ENCODE peak calls at places on chromosome 22, in four cellular contexts. One of them, this sample, is unnamed.

GRCh38 chr22:46830001-46830715 is 67.7 kb downstream of the TBC1D22A start:
- DNase-seq in kidney: no peak
- DNase-seq in tibial nerve: peak; percentile 52
- DNase-seq in body of pancreas: no peak
- DNase-seq in this sample: no peak

GRCh38 chr22:26763633-26764295 is 106.4 kb downstream of the MIAT start:
- DNase-seq in kidney: no peak
- DNase-seq in tibial nerve: peak; percentile 11
- DNase-seq in body of pancreas: no peak
- DNase-seq in this sample: no peak

GRCh38 chr22:45240810-45241631 is at the start of gene KIAA0930:
- DNase-seq in kidney: peak; percentile 95
- DNase-seq in tibial nerve: peak; percentile 65
- DNase-seq in body of pancreas: peak; percentile 82
- DNase-seq in this sample: peak; percentile 85

GRCh38 chr22:22884888-22885840 is 2.5 kb upstream of the IGLL5 start:
- DNase-seq in kidney: peak; percentile 72
- DNase-seq in tibial nerve: no peak
- DNase-seq in body of pancreas: no peak
- DNase-seq in this sample: no peak

GRCh38 chr22:44211946-44212930 is 31.5 kb downstream of the PARVG start:
- DNase-seq in kidney: no peak
- DNase-seq in tibial nerve: no peak
- DNase-seq in body of pancreas: no peak
- DNase-seq in this sample: no peak

GRCh38 chr22:17241571-17242310 is 22.5 kb upstream of the ADA2 start:
- DNase-seq in kidney: peak; percentile 29
- DNase-seq in tibial nerve: no peak
- DNase-seq in body of pancreas: no peak
- DNase-seq in this sample: no peak

GRCh38 chr22:47231759-47232158 is 469.3 kb downstream of the TBC1D22A start:
- DNase-seq in kidney: no peak
- DNase-seq in tibial nerve: no peak
- DNase-seq in body of pancreas: no peak
- DNase-seq in this sample: no peak

GRCh38 chr22:27614291-27615007 is 187.1 kb downstream of the MN1 start:
- DNase-seq in kidney: no peak
- DNase-seq in tibial nerve: no peak
- DNase-seq in body of pancreas: no peak
- DNase-seq in this sample: no peak

GRCh38 chr22:40491990-40492631 is 121.7 kb downstream of the SGSM3 start:
- DNase-seq in kidney: no peak
- DNase-seq in tibial nerve: no peak
- DNase-seq in body of pancreas: no peak
- DNase-seq in this sample: no peak

GRCh38 chr22:46792061-46792796 is 29.8 kb downstream of the TBC1D22A start:
- DNase-seq in kidney: peak; percentile 66
- DNase-seq in tibial nerve: no peak
- DNase-seq in body of pancreas: no peak
- DNase-seq in this sample: no peak

GRCh38 chr22:46078241-46079092 is 71.9 kb upstream of the PPARA start:
- DNase-seq in kidney: peak; percentile 92
- DNase-seq in tibial nerve: no peak
- DNase-seq in body of pancreas: peak; percentile 84
- DNase-seq in this sample: peak; percentile 62

GRCh38 chr22:45504703-45505341 is 2.1 kb downstream of the FBLN1 start:
- DNase-seq in kidney: peak; percentile 86
- DNase-seq in tibial nerve: peak; percentile 43
- DNase-seq in body of pancreas: no peak
- DNase-seq in this sample: no peak

GRCh38 chr22:44200451-44200850 is 19.7 kb downstream of the PARVG start:
- DNase-seq in kidney: peak; percentile 42
- DNase-seq in tibial nerve: no peak
- DNase-seq in body of pancreas: no peak
- DNase-seq in this sample: no peak

GRCh38 chr22:23836281-23836680 is 2.5 kb downstream of the DERL3 start:
- DNase-seq in kidney: peak; percentile 53
- DNase-seq in tibial nerve: no peak
- DNase-seq in body of pancreas: no peak
- DNase-seq in this sample: no peak

GRCh38 chr22:20766530-20766929 is 7.4 kb upstream of the SERPIND1 start:
- DNase-seq in kidney: no peak
- DNase-seq in tibial nerve: no peak
- DNase-seq in body of pancreas: no peak
- DNase-seq in this sample: no peak

GRCh38 chr22:48366056-48366455 is 1461.6 kb downstream of the BRD1 start:
- DNase-seq in kidney: no peak
- DNase-seq in tibial nerve: no peak
- DNase-seq in body of pancreas: no peak
- DNase-seq in this sample: no peak

GRCh38 chr22:19902245-19902699 is 39.3 kb upstream of the COMT start:
- DNase-seq in kidney: peak; percentile 63
- DNase-seq in tibial nerve: no peak
- DNase-seq in body of pancreas: no peak
- DNase-seq in this sample: no peak

GRCh38 chr22:17569971-17570511 is 6.7 kb downstream of the SLC25A18 start:
- DNase-seq in kidney: peak; percentile 82
- DNase-seq in tibial nerve: no peak
- DNase-seq in body of pancreas: no peak
- DNase-seq in this sample: no peak

GRCh38 chr22:37752189-37753061 is 55.3 kb upstream of the GCAT start:
- DNase-seq in kidney: peak; percentile 99
- DNase-seq in tibial nerve: peak; percentile 81
- DNase-seq in body of pancreas: peak; percentile 86
- DNase-seq in this sample: peak; percentile 92

GRCh38 chr22:24555160-24555495 is 190 bp upstream of the GUCD1 start:
- DNase-seq in kidney: peak; percentile 100
- DNase-seq in tibial nerve: peak; percentile 99
- DNase-seq in body of pancreas: peak; percentile 100
- DNase-seq in this sample: peak; percentile 100

GRCh38 chr22:27391092-27391770 is 410.3 kb downstream of the MN1 start:
- DNase-seq in kidney: peak; percentile 91
- DNase-seq in tibial nerve: peak; percentile 36
- DNase-seq in body of pancreas: peak; percentile 28
- DNase-seq in this sample: no peak

GRCh38 chr22:40401532-40401931 is 31.1 kb downstream of the SGSM3 start:
- DNase-seq in kidney: no peak
- DNase-seq in tibial nerve: no peak
- DNase-seq in body of pancreas: no peak
- DNase-seq in this sample: no peak

GRCh38 chr22:18031670-18032454 is 7.5 kb upstream of the MICAL3 start:
- DNase-seq in kidney: peak; percentile 88
- DNase-seq in tibial nerve: no peak
- DNase-seq in body of pancreas: peak; percentile 38
- DNase-seq in this sample: no peak

GRCh38 chr22:24051568-24051967 is 40.5 kb downstream of the CABIN1 start:
- DNase-seq in kidney: no peak
- DNase-seq in tibial nerve: no peak
- DNase-seq in body of pancreas: no peak
- DNase-seq in this sample: no peak

GRCh38 chr22:46077669-46078099 is 72.6 kb upstream of the PPARA start:
- DNase-seq in kidney: peak; percentile 46
- DNase-seq in tibial nerve: no peak
- DNase-seq in body of pancreas: peak; percentile 26
- DNase-seq in this sample: no peak

GRCh38 chr22:18078329-18079041 is 695 bp downstream of the PEX26 start:
- DNase-seq in kidney: peak; percentile 82
- DNase-seq in tibial nerve: no peak
- DNase-seq in body of pancreas: peak; percentile 53
- DNase-seq in this sample: no peak

GRCh38 chr22:44608606-44609226 is 93.3 kb upstream of the PRR5 start:
- DNase-seq in kidney: peak; percentile 56
- DNase-seq in tibial nerve: no peak
- DNase-seq in body of pancreas: no peak
- DNase-seq in this sample: no peak

GRCh38 chr22:34502821-34503220 is 563.1 kb upstream of the ISX start:
- DNase-seq in kidney: no peak
- DNase-seq in tibial nerve: no peak
- DNase-seq in body of pancreas: no peak
- DNase-seq in this sample: no peak

GRCh38 chr22:30573594-30574094 is 821 bp downstream of the GAL3ST1 start:
- DNase-seq in kidney: no peak
- DNase-seq in tibial nerve: no peak
- DNase-seq in body of pancreas: peak; percentile 33
- DNase-seq in this sample: no peak

GRCh38 chr22:30575859-30576258 is 1.4 kb upstream of the GAL3ST1 start:
- DNase-seq in kidney: no peak
- DNase-seq in tibial nerve: no peak
- DNase-seq in body of pancreas: peak; percentile 59
- DNase-seq in this sample: no peak

GRCh38 chr22:30572840-30573593 is 1.4 kb downstream of the GAL3ST1 start:
- DNase-seq in kidney: peak; percentile 78
- DNase-seq in tibial nerve: no peak
- DNase-seq in body of pancreas: no peak
- DNase-seq in this sample: no peak

GRCh38 chr22:30574095-30574981 is at the start of gene GAL3ST1:
- DNase-seq in kidney: peak; percentile 78
- DNase-seq in tibial nerve: no peak
- DNase-seq in body of pancreas: peak; percentile 59
- DNase-seq in this sample: no peak

DNA sequence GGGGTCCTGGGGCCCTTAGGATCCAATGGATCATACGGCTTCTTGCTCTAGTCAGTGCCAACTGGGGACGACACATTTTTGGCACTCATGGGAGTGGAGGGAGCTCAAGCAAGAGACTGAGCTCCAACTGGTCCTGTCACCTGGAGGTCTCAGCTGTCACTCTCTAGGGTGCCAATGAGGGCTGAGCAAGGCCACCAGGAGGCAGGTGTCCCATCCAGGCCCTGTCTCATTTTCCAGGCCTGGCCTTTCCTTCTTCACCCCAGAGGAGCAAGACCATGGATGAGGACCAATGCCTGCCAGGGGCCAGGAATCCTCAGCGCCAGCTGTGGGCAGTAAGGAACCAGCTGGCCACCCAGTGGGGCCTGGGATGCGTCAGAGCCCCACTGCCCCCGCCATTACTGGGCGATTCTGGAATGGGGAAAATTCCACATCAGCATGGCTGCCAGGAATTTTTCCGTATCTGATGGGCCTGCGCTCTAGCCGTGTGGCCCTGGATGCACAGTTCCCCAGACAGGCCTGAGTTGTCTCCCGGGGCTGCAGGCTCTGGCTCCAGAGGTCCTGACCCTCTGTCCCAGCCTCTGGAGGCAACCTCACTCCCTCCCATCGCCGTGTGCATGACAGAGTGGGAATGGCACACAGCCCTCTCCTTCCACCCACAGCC is 676 bp upstream of the GAL3ST1 start:
- DNase-seq in kidney: no peak
- DNase-seq in tibial nerve: peak; percentile 8
- DNase-seq in body of pancreas: peak; percentile 67
- DNase-seq in this sample: peak; percentile 35
- H3K4me3 ChIP-seq in kidney: no peak overlapping the region
- H3K4me3 ChIP-seq in tibial nerve: peak overlapping the region; percentile 54
- H3K4me3 ChIP-seq in body of pancreas: no peak overlapping the region
- H3K4me3 ChIP-seq in this sample: no peak overlapping the region

GRCh38 chr22:49948573-49948957 is 12.0 kb upstream of the PIM3 start:
- DNase-seq in kidney: no peak
- DNase-seq in tibial nerve: no peak
- DNase-seq in body of pancreas: no peak
- DNase-seq in this sample: no peak

GRCh38 chr22:49946612-49947295 is 13.8 kb upstream of the PIM3 start:
- DNase-seq in kidney: no peak
- DNase-seq in tibial nerve: no peak
- DNase-seq in body of pancreas: no peak
- DNase-seq in this sample: no peak

GRCh38 chr22:49948116-49948515 is 12.5 kb upstream of the PIM3 start:
- DNase-seq in kidney: no peak
- DNase-seq in tibial nerve: no peak
- DNase-seq in body of pancreas: peak; percentile 68
- DNase-seq in this sample: no peak

GRCh38 chr22:49948958-49949913 is 11.3 kb upstream of the PIM3 start:
- DNase-seq in kidney: peak; percentile 97
- DNase-seq in tibial nerve: no peak
- DNase-seq in body of pancreas: peak; percentile 93
- DNase-seq in this sample: peak; percentile 91

DNA sequence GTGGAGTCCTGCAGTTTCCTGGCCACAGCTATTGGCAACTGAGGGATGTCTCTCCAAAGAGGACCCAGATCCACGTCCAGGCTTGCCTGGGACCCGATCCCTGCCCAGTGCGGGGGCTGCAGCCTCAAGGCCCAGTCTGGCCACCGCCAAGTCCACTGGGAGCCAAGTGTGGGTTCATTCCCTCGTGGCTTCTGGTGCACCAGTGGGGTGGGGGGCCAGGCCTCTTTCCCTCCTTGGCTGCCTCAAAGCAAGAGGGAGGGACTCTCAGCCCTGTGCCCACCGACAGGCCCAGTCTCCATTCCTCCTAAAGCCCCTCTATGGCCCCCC is 13.3 kb upstream of the PIM3 start:
- DNase-seq in kidney: no peak
- DNase-seq in tibial nerve: no peak
- DNase-seq in body of pancreas: no peak
- DNase-seq in this sample: no peak
- H3K4me3 ChIP-seq in kidney: no peak overlapping the region
- H3K4me3 ChIP-seq in tibial nerve: no peak overlapping the region
- H3K4me3 ChIP-seq in body of pancreas: no peak overlapping the region
- H3K4me3 ChIP-seq in this sample: no peak overlapping the region

DNA sequence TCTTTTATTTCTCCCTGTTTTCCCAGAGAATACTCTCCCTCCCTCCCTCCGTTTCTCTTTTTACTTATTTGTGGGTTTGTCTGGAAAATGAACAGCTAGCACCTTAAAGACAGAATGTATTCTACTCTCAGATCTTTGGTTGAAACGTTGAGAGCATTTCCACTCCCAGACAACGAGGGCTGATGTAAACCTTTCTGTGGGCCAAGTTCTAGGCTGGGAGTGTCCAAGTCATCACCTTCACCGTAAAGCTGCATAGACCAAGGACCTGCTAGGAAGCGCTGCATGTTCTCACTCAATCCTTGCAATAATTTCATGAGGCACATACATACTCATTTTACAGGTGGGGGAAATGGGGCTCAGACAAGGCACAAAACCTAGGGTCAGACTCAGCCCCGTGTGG is 32.4 kb downstream of the MYH9 start:
- DNase-seq in kidney: no peak
- DNase-seq in tibial nerve: no peak
- DNase-seq in body of pancreas: no peak
- DNase-seq in this sample: no peak
- H3K4me3 ChIP-seq in kidney: peak overlapping the region; percentile 13
- H3K4me3 ChIP-seq in tibial nerve: no peak overlapping the region
- H3K4me3 ChIP-seq in body of pancreas: no peak overlapping the region
- H3K4me3 ChIP-seq in this sample: no peak overlapping the region

GRCh38 chr22:42343551-42344081 is 73.2 kb upstream of the TCF20 start:
- DNase-seq in kidney: no peak
- DNase-seq in tibial nerve: no peak
- DNase-seq in body of pancreas: no peak
- DNase-seq in this sample: no peak

GRCh38 chr22:42341779-42342178 is 71.3 kb upstream of the TCF20 start:
- DNase-seq in kidney: no peak
- DNase-seq in tibial nerve: no peak
- DNase-seq in body of pancreas: no peak
- DNase-seq in this sample: no peak

GRCh38 chr22:42340695-42341383 is 70.4 kb upstream of the TCF20 start:
- DNase-seq in kidney: no peak
- DNase-seq in tibial nerve: no peak
- DNase-seq in body of pancreas: no peak
- DNase-seq in this sample: no peak

GRCh38 chr22:42343136-42343484 is 72.7 kb upstream of the TCF20 start:
- DNase-seq in kidney: no peak
- DNase-seq in tibial nerve: no peak
- DNase-seq in body of pancreas: peak; percentile 30
- DNase-seq in this sample: no peak

GRCh38 chr22:42342426-42343135 is 72.1 kb upstream of the TCF20 start:
- DNase-seq in kidney: no peak
- DNase-seq in tibial nerve: no peak
- DNase-seq in body of pancreas: no peak
- DNase-seq in this sample: no peak
- H3K4me3 ChIP-seq in kidney: no peak overlapping the region
- H3K4me3 ChIP-seq in tibial nerve: peak overlapping the region; percentile 53
- H3K4me3 ChIP-seq in body of pancreas: no peak overlapping the region
- H3K4me3 ChIP-seq in this sample: no peak overlapping the region